ENCODE peak calls at places on chromosomes 4 and X, in six cellular contexts. X is A673, R is breast epithelium, J is tibial artery, O is adipocyte, L is esophagus squamous epithelium. I is an unnamed sample. For H3K4me1, the result is how much of the 10 kb centered on the place peaks cover.

GRCh38 chr4:104966349-104967033 is 180.2 kb upstream of the TET2 start:
- DNase-seq in R (no peak), X (peak), J (no peak), O (peak), L (no peak), I (peak)

GRCh38 chr4:175369087-175369486 is 443.0 kb downstream of the GPM6A start:
- DNase-seq in X (no peak), R (no peak), L (no peak), J (no peak), O (peak), I (no peak)

GRCh38 chrX:47628980-47629379 is 750 bp downstream of the CFP start:
- DNase-seq in O (no peak), X (no peak), J (no peak), R (no peak), L (no peak), I (no peak)

GRCh38 chr4:106986486-106986885 is 49.6 kb downstream of the DKK2 start:
- DNase-seq in L (no peak), J (no peak), R (no peak), O (peak), X (peak), I (no peak)

GRCh38 chrX:118975831-118976598 is 1.6 kb downstream of the LONRF3 start:
- DNase-seq in J (peak), X (peak), L (no peak), R (peak), O (peak), I (peak)

GRCh38 chr4:115657991-115658390 is 544.6 kb upstream of the NDST4 start:
- DNase-seq in O (no peak), L (no peak), R (no peak), X (no peak), J (no peak), I (no peak)

GRCh38 chr4:146338512-146338911 is 124.2 kb downstream of the REELD1 start:
- DNase-seq in L (no peak), J (no peak), R (no peak), X (peak), O (no peak), I (no peak)

GRCh38 chr4:112633477-112634235 is 3.1 kb downstream of the ZGRF1 start:
- DNase-seq in X (peak), L (no peak), O (peak), J (no peak), R (no peak), I (no peak)

GRCh38 chr4:101328063-101328602 is 19.2 kb downstream of the PPP3CA start:
- DNase-seq in O (no peak), J (no peak), X (no peak), R (no peak), L (no peak), I (peak)

GRCh38 chr4:3263053-3263958 is 14.3 kb downstream of the MSANTD1 start:
- DNase-seq in J (no peak), O (no peak), R (peak), X (no peak), L (no peak), I (no peak)

GRCh38 chr4:89469930-89470375 is 162.4 kb upstream of the GPRIN3 start:
- DNase-seq in J (no peak), L (no peak), O (peak), R (no peak), X (peak), I (peak)

GRCh38 chr4:158159718-158160094 is 13.1 kb downstream of the GASK1B start:
- DNase-seq in O (no peak), X (no peak), R (no peak), L (no peak), J (no peak), I (no peak)

GRCh38 chr4:112287258-112287873 is 1.7 kb upstream of the TIFA start:
- DNase-seq in O (no peak), L (no peak), R (no peak), X (no peak), J (no peak), I (peak)

GRCh38 chr4:108117473-108118182 is 51.1 kb downstream of the LEF1 start:
- DNase-seq in X (no peak), L (no peak), O (no peak), J (no peak), R (no peak), I (no peak)

GRCh38 chr4:17447056-17447455 is 64.8 kb downstream of the QDPR start:
- DNase-seq in O (no peak), R (no peak), X (no peak), L (no peak), J (no peak), I (no peak)

GRCh38 chr4:866761-867390 is 40.9 kb upstream of the CPLX1 start:
- DNase-seq in O (no peak), R (no peak), L (no peak), X (peak), J (no peak), I (no peak)

GRCh38 chr4:83207497-83208105 is 77.0 kb downstream of the COQ2 start:
- DNase-seq in X (no peak), O (peak), J (no peak), L (no peak), R (no peak), I (no peak)

GRCh38 chr4:18021470-18021719 is 160 bp downstream of the LCORL start:
- DNase-seq in O (no peak), J (no peak), R (no peak), X (no peak), L (no peak), I (no peak)

GRCh38 chr4:112898357-112899141 is 150.9 kb upstream of the ANK2 start:
- DNase-seq in L (no peak), X (no peak), J (no peak), O (no peak), R (no peak), I (no peak)

GRCh38 chrX:24306430-24306829 is 7.4 kb downstream of the SUPT20HL2 start:
- DNase-seq in X (no peak), L (no peak), O (no peak), R (no peak), J (no peak), I (no peak)

GRCh38 chr4:10119773-10120172 is 3.2 kb upstream of the WDR1 start:
- DNase-seq in R (no peak), L (no peak), X (no peak), J (no peak), O (no peak), I (no peak)

GRCh38 chr4:10120943-10121567 is 4.5 kb upstream of the WDR1 start:
- DNase-seq in R (no peak), J (no peak), X (no peak), L (no peak), O (no peak), I (no peak)

GRCh38 chr4:10118355-10119004 is 1.9 kb upstream of the WDR1 start:
- DNase-seq in L (no peak), O (no peak), J (no peak), R (no peak), X (no peak), I (no peak)

GRCh38 chr4:10117424-10118354 is 1.1 kb upstream of the WDR1 start:
- DNase-seq in X (no peak), O (no peak), J (peak), R (no peak), L (no peak), I (no peak)

GRCh38 chr4:10119263-10119662 is 2.7 kb upstream of the WDR1 start:
- DNase-seq in L (no peak), X (no peak), J (no peak), R (no peak), O (no peak), I (no peak)
- H3K4me1 ChIP-seq in L (under half), X (under half), J (under half), R (under half), O (under half), I (under half)

GRCh38 chr4:184805462-184806245 is 20.1 kb downstream of the ACSL1 start:
- DNase-seq in J (peak), X (no peak), O (no peak), L (no peak), R (peak), I (no peak)

GRCh38 chr4:184803133-184803532 is 22.6 kb downstream of the ACSL1 start:
- DNase-seq in R (no peak), L (no peak), X (no peak), O (no peak), J (peak), I (no peak)

GRCh38 chr4:184802203-184803015 is 23.4 kb downstream of the ACSL1 start:
- DNase-seq in O (no peak), R (no peak), X (no peak), J (peak), L (no peak), I (no peak)

GRCh38 chr4:184804621-184805020 is 21.1 kb downstream of the ACSL1 start:
- DNase-seq in O (no peak), R (no peak), J (no peak), X (no peak), L (no peak), I (no peak)

DNA sequence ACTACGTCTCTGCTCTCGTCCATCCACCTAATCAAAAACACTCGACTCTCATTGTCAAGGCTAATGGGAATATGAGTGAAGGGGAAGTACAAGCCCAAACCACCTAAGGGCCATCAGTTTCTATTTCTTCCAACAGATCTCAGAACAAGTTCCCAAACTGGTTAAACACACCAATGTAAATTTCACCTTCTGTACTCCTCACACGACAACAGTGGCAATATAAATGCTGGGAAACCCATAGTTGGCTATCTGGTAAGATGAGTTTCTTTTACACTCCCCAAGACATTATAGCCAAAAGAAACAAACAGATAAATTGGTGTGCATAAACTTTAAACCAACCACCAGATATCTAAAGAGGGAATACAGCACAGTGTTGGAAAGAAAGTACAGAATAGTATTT is 21.9 kb downstream of the ACSL1 start:
- DNase-seq in L (no peak), J (no peak), X (no peak), O (no peak), R (no peak), I (no peak)
- H3K4me1 ChIP-seq in L (under half), J (under half), X (under half), O (half or more), R (under half), I (under half)

GRCh38 chrX:153984351-153985178 is 12.0 kb downstream of the TMEM187 start:
- DNase-seq in L (no peak), J (no peak), X (no peak), R (no peak), O (no peak), I (peak)
- H3K4me1 ChIP-seq in L (under half), J (under half), X (under half), R (under half), O (under half), I (half or more)

GRCh38 chrX:107752037-107752436 is 23.6 kb downstream of the TSC22D3 start:
- DNase-seq in O (no peak), L (no peak), J (no peak), X (no peak), R (no peak), I (no peak)

GRCh38 chrX:107750263-107750662 is 25.3 kb downstream of the TSC22D3 start:
- DNase-seq in R (no peak), J (no peak), L (no peak), O (no peak), X (no peak), I (no peak)

GRCh38 chrX:107753186-107753585 is 22.4 kb downstream of the TSC22D3 start:
- DNase-seq in O (no peak), J (no peak), X (no peak), R (no peak), L (no peak), I (no peak)

GRCh38 chrX:107751127-107751526 is 24.5 kb downstream of the TSC22D3 start:
- DNase-seq in O (no peak), J (no peak), R (no peak), L (no peak), X (no peak), I (no peak)

GRCh38 chrX:107752714-107753113 is 22.9 kb downstream of the TSC22D3 start:
- DNase-seq in J (no peak), L (no peak), R (no peak), X (no peak), O (no peak), I (no peak)
- H3K4me1 ChIP-seq in J (under half), L (under half), R (under half), X (under half), O (under half), I (under half)

I was measured in CD4-positive, alpha-beta memory T cell.